ENCODE peak calls at places on chromosomes 1 and 21, in seven cellular contexts. P is heart left ventricle, C is IMR-90, E is right lobe of liver, B is HCT116, U is stomach, M is breast epithelium. N is an unnamed sample. For H3K4me1 and H3K36me3, the result is how much of the 10 kb centered on the place peaks cover.

GRCh38 chr21:38773108-38774061 is 32.3 kb upstream of the ETS2 start:
- DNase-seq in B (peak), P (peak), M (no peak), E (no peak), C (peak), U (no peak), N (no peak)

GRCh38 chr1:160205242-160205973 is at the start of gene PEA15:
- DNase-seq in M (peak), B (peak), C (peak), E (peak), U (peak), P (peak), N (peak)

GRCh38 chr1:54139711-54140110 is 13.1 kb downstream of the CDCP2 start:
- DNase-seq in C (no peak), B (no peak), U (no peak), E (no peak), P (no peak), M (no peak), N (no peak)

GRCh38 chr1:231603598-231604275 is 22.9 kb upstream of the DISC1 start:
- DNase-seq in E (no peak), P (no peak), C (peak), M (no peak), U (peak), B (peak), N (peak)

GRCh38 chr21:18451679-18452078 is 48.1 kb upstream of the TMPRSS15 start:
- DNase-seq in M (no peak), U (no peak), P (no peak), E (no peak), B (no peak), C (no peak), N (no peak)

GRCh38 chr21:21997390-21998333 is 999.5 kb downstream of the NCAM2 start:
- DNase-seq in M (no peak), P (no peak), C (no peak), B (no peak), U (no peak), E (no peak), N (no peak)

GRCh38 chr1:228784191-228784590 is 48.9 kb downstream of the RHOU start:
- DNase-seq in U (no peak), E (no peak), B (no peak), M (no peak), C (no peak), P (no peak), N (no peak)

GRCh38 chr1:96236156-96236739 is 485.3 kb upstream of the PTBP2 start:
- DNase-seq in P (no peak), E (no peak), U (peak), C (peak), B (peak), M (no peak), N (peak)

GRCh38 chr21:45845790-45846130 is 135.8 kb upstream of the COL6A1 start:
- DNase-seq in P (no peak), M (no peak), C (no peak), U (peak), E (no peak), B (no peak), N (no peak)

GRCh38 chr1:199612976-199613774 is 414.3 kb upstream of the NR5A2 start:
- DNase-seq in C (peak), B (no peak), U (no peak), M (no peak), P (no peak), E (no peak), N (no peak)

GRCh38 chr1:16174886-16175598 is 19.2 kb upstream of the EPHA2 start:
- DNase-seq in B (no peak), P (no peak), E (no peak), U (no peak), M (no peak), C (no peak), N (no peak)

GRCh38 chr1:246210751-246211150 is 296.3 kb downstream of the SMYD3 start:
- DNase-seq in U (no peak), P (no peak), M (no peak), C (no peak), B (no peak), E (peak), N (no peak)

GRCh38 chr1:242030071-242030470 is 31.2 kb upstream of the MAP1LC3C start:
- DNase-seq in C (no peak), M (no peak), E (no peak), P (no peak), B (no peak), U (no peak), N (no peak)

GRCh38 chr1:6588128-6588892 is 8.5 kb downstream of the ZBTB48 start:
- DNase-seq in E (no peak), M (no peak), C (no peak), U (no peak), B (no peak), P (no peak), N (no peak)

GRCh38 chr1:205537386-205538018 is 33.0 kb downstream of the CDK18 start:
- DNase-seq in P (no peak), U (no peak), E (no peak), M (no peak), C (no peak), B (no peak), N (no peak)

GRCh38 chr1:108627256-108627655 is 33.6 kb downstream of the HENMT1 start:
- DNase-seq in U (no peak), P (no peak), C (no peak), E (no peak), B (no peak), M (no peak), N (no peak)

GRCh38 chr1:64073705-64074104 is 129.7 kb upstream of the UBE2U start:
- DNase-seq in B (no peak), P (peak), C (no peak), U (no peak), E (no peak), M (no peak), N (no peak)

GRCh38 chr1:234507089-234507488 is 28.1 kb upstream of the TARBP1 start:
- DNase-seq in U (no peak), C (no peak), E (no peak), M (no peak), B (no peak), P (no peak), N (no peak)

GRCh38 chr1:18100493-18101063 is 7.0 kb upstream of the IGSF21 start:
- DNase-seq in B (peak), C (peak), E (no peak), P (peak), U (peak), M (peak), N (peak)

GRCh38 chr1:181185461-181185860 is 97.0 kb downstream of the IER5 start:
- DNase-seq in C (no peak), M (no peak), U (no peak), B (no peak), E (no peak), P (no peak), N (no peak)

GRCh38 chr1:204225841-204226745 is 12.3 kb upstream of the GOLT1A start:
- DNase-seq in C (peak), U (peak), B (no peak), P (no peak), M (no peak), E (peak), N (peak)

GRCh38 chr1:170027760-170028159 is 46.7 kb downstream of the KIFAP3 start:
- DNase-seq in B (no peak), M (no peak), C (no peak), E (no peak), P (no peak), U (no peak), N (no peak)

GRCh38 chr1:242019018-242019417 is 20.1 kb upstream of the MAP1LC3C start:
- DNase-seq in U (no peak), M (no peak), E (no peak), P (no peak), B (no peak), C (no peak), N (no peak)

GRCh38 chr1:27356628-27357280 is 10.0 kb downstream of the MAP3K6 start:
- DNase-seq in U (peak), E (no peak), M (no peak), B (no peak), C (no peak), P (no peak), N (peak)

GRCh38 chr1:86757272-86757984 is 53.1 kb downstream of the SH3GLB1 start:
- DNase-seq in P (no peak), U (no peak), E (no peak), M (no peak), C (peak), B (no peak), N (peak)

GRCh38 chr1:112956503-112957132 is 622 bp upstream of the SLC16A1 start:
- DNase-seq in P (peak), M (no peak), E (peak), U (no peak), C (no peak), B (no peak), N (peak)

GRCh38 chr21:44065428-44065827 is 41.8 kb upstream of the PWP2 start:
- DNase-seq in B (no peak), P (no peak), C (peak), E (no peak), U (peak), M (no peak), N (no peak)

GRCh38 chr1:228867093-228867950 is 132.0 kb downstream of the RHOU start:
- DNase-seq in E (no peak), C (peak), P (no peak), M (no peak), U (peak), B (no peak), N (no peak)

GRCh38 chr1:37726191-37726590 is 33.9 kb downstream of the CDCA8 start:
- DNase-seq in E (no peak), P (no peak), M (no peak), B (no peak), U (no peak), C (no peak), N (no peak)

GRCh38 chr1:198846506-198847010 is 207.7 kb downstream of the PTPRC start:
- DNase-seq in U (no peak), M (no peak), B (no peak), P (no peak), C (no peak), E (no peak), N (no peak)

GRCh38 chr21:31557421-31557955 is 102.0 kb upstream of the SOD1 start:
- DNase-seq in B (no peak), C (no peak), P (no peak), U (peak), E (no peak), M (no peak), N (no peak)

GRCh38 chr1:227318852-227319607 is 738 bp upstream of the CDC42BPA start:
- DNase-seq in C (peak), B (no peak), P (peak), U (peak), M (peak), E (peak), N (peak)

GRCh38 chr21:45440736-45441350 is 35.9 kb downstream of the COL18A1 start:
- DNase-seq in E (peak), M (no peak), P (peak), C (no peak), B (no peak), U (no peak), N (no peak)

GRCh38 chr1:76470166-76470565 is 395.6 kb downstream of the ST6GALNAC3 start:
- DNase-seq in E (no peak), M (no peak), C (peak), U (no peak), B (no peak), P (no peak), N (no peak)

GRCh38 chr1:165858928-165859845 is 31.8 kb downstream of the UCK2 start:
- DNase-seq in M (no peak), P (no peak), U (no peak), C (no peak), E (no peak), B (no peak), N (no peak)

GRCh38 chr1:215473943-215474342 is 93.2 kb upstream of the KCTD3 start:
- DNase-seq in M (no peak), E (no peak), U (no peak), B (no peak), C (peak), P (no peak), N (no peak)

GRCh38 chr1:7223334-7224080 is 438.3 kb downstream of the CAMTA1 start:
- DNase-seq in E (no peak), C (peak), B (no peak), U (no peak), M (no peak), P (no peak), N (no peak)

GRCh38 chr1:72283204-72284083 is 1.1 kb upstream of the NEGR1 start:
- DNase-seq in U (peak), P (peak), C (peak), M (peak), E (peak), B (no peak), N (peak)

GRCh38 chr1:39398278-39399010 is 93.0 kb upstream of the BMP8A start:
- DNase-seq in M (no peak), B (peak), C (peak), E (no peak), P (peak), U (peak), N (no peak)
- H3K4me1 ChIP-seq in M (under half), B (half or more), C (under half), E (under half), P (under half), U (half or more), N (under half)

DNA sequence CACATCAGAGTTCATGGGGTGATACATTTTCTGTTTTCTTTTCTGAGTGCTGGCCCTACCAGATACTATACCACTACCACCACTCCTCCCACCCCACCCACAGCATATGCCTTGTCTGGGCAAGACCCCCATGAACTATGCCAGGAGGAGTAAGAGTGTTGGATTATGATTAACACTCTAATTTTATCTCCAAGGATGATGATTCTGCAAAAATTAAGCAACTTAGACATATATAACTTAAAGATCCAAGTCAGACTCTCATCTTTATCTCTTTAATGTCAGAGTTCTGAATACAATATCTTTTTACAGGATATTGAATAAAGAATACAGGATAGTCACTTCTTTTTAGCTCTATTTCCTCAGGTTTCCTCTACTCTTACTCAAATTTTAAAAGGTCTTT is 26.0 kb downstream of the FABP3 start:
- DNase-seq in B (no peak), E (no peak), C (no peak), P (no peak), M (no peak), U (no peak), N (no peak)
- TF ChIP-seq POLR2A in B (no peak), E (no peak), C (no peak), P (no peak), M (no peak), U (no peak), N (no peak)

DNA sequence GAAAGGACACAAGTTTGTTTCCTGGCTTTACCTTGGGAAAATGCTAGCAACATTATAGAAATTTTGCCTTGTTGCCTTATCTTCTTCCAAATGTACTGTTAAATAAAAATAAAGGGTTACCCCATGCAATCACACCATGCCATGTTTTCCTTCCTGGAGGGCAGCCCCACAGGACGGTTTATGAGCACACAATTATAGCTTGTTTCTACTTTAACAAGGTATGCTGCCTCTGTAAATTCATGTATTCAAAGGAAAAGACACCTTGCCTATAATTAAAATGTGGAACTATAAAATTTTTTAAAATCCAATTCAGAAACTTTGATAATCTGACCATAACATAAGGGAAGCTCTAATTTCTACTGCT is 63.4 kb downstream of the CAPN2 start:
- DNase-seq in U (no peak), P (no peak), C (no peak), M (no peak), E (no peak), B (no peak), N (no peak)
- H3K36me3 ChIP-seq in U (under half), P (under half), C (half or more), M (under half), E (under half), B (under half), N (under half)

GRCh38 chr1:8864713-8865397 is 13.6 kb downstream of the ENO1 start:
- DNase-seq in U (no peak), M (no peak), E (no peak), B (no peak), P (no peak), C (no peak), N (no peak)
- H3K4me1 ChIP-seq in U (under half), M (under half), E (under half), B (under half), P (under half), C (under half), N (under half)

DNA sequence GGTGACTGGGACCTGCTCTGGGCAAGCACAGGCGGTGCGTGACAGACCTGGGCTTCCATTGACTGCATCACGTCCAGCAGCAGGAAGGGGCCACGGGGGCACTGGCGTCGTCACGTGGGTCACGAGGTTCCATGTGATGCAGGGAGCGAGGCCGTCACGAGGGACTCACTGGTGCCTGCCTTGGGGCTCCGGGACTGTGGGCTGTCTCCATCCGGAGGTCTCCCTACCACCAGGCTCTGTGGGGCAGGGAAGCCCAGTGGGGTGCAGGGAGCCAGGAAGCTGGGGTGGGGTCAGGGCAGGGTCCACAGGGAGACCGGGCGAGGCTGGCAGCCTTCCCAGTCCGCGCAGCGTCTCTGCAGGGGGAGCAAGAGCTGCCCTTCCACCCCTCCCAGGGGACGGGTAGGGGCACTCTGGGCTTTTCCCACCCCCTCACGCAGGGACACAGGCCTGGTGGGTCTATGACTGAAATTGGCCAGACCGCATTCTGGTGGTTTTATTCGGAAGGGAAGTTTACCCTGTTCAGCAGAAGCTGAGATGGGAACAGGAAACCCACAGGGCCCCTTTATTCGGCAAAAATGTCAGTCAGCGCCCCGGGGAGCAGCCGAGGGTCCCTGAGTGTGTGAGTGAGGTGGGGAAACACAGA is 416 bp upstream of the TNFRSF14 start:
- DNase-seq in E (peak), U (peak), P (peak), M (peak), C (no peak), B (no peak), N (peak)
- TF ChIP-seq POLR2A in E (peak), U (no peak), P (no peak), M (peak), C (no peak), B (no peak), N (peak)

GRCh38 chr1:91711504-91712247 is 174.3 kb downstream of the TGFBR3 start:
- DNase-seq in B (no peak), C (no peak), M (no peak), E (no peak), U (no peak), P (no peak), N (no peak)
- H3K36me3 ChIP-seq in B (under half), C (under half), M (under half), E (under half), U (under half), P (under half), N (under half)

DNA sequence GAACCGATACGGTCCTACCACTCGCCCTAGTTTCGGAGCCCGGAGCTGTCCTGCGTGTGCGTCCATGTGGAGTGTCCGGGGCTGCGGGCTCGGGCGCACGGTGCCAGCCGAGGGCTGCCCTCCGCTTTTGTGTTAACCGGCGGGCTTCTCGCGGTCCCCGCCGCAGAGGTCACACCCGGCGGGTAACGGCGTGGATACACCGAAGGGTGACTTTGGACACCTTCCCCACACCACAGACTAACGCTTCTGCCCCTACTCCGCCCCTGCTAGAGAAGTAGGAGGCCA is 695 bp upstream of the ATF3 start:
- DNase-seq in M (peak), U (no peak), B (no peak), C (no peak), E (no peak), P (no peak), N (no peak)
- H3K4me1 ChIP-seq in M (under half), U (under half), B (under half), C (under half), E (under half), P (under half), N (under half)

GRCh38 chr1:145857170-145857569 is 1.7 kb downstream of the PIAS3 start:
- DNase-seq in C (no peak), B (no peak), P (no peak), E (no peak), U (no peak), M (no peak), N (no peak)

GRCh38 chr1:145859491-145860159 is 744 bp upstream of the PIAS3 start:
- DNase-seq in E (peak), P (peak), U (peak), M (peak), C (peak), B (peak), N (peak)

GRCh38 chr1:145858238-145858936 is 494 bp downstream of the PIAS3 start:
- DNase-seq in C (peak), P (peak), M (peak), U (peak), E (peak), B (no peak), N (peak)

GRCh38 chr1:145855426-145855948 is 3.4 kb downstream of the PIAS3 start:
- DNase-seq in U (no peak), E (no peak), B (no peak), C (no peak), M (no peak), P (no peak), N (no peak)

DNA sequence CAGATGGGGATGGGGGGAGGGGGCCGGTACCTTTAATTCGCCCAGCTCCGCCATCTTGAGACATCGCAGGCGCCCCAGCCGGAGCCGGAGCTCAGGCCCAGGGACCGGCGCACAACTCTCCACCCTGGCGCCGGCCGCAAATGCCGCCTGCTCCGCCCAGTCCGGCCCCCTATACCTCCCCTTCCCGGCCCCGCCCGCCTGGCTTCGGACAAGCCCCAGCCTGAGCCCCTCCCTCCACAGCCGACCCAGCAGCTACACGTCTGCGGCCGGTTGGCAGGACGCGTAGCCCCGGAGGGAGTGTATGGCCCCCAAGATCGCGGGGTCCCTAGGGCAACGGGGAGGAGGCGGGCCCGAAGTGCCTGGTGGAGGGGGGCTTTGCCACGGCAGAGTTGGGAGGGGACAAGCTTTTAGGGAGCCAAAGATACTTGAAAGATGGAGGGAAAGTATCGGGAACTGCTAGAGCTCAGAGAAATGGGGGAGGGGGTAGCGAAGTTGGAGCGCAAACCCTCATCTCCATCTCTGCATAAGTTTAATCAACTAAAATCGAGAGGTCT is at the start of gene PIAS3:
- DNase-seq in B (peak), U (peak), M (peak), C (peak), P (peak), E (peak), N (peak)
- TF ChIP-seq POLR2A in B (peak), U (no peak), M (no peak), C (no peak), P (no peak), E (peak), N (peak)

GRCh38 chr1:67346982-67347381 is 39.3 kb downstream of the IL12RB2 start:
- DNase-seq in U (no peak), P (no peak), M (no peak), C (no peak), E (no peak), B (no peak), N (no peak)
- H3K36me3 ChIP-seq in U (under half), P (under half), M (under half), C (under half), E (under half), B (under half), N (under half)